ENCODE peak calls at places on chromosomes 6 and 20, in seven cellular contexts. L, H, F, D, V, K and J are unnamed samples.

GRCh38 chr6:119565893-119566292 is 216.3 kb upstream of the MAN1A1 start:
- DNase-seq in K (no peak), L (no peak), D (no peak), H (no peak), F (peak), V (no peak), J (no peak)

GRCh38 chr6:131651782-131652181 is 14.7 kb downstream of the ENPP3 start:
- DNase-seq in F (no peak), H (no peak), K (peak), D (no peak), V (no peak), L (no peak), J (no peak)

GRCh38 chr6:160917581-160917980 is 74.0 kb upstream of the MAP3K4 start:
- DNase-seq in H (no peak), F (peak), L (no peak), V (no peak), D (no peak), K (no peak), J (no peak)

GRCh38 chr6:129525055-129525454 is 184.9 kb downstream of the ARHGAP18 start:
- DNase-seq in D (no peak), L (no peak), K (no peak), V (no peak), F (no peak), H (no peak), J (no peak)

GRCh38 chr6:169539176-169539897 is 162.5 kb downstream of the WDR27 start:
- DNase-seq in K (no peak), H (no peak), L (no peak), D (no peak), F (no peak), V (no peak), J (no peak)

GRCh38 chr6:366389-366788 is 25.2 kb upstream of the IRF4 start:
- DNase-seq in L (no peak), F (no peak), H (no peak), K (no peak), V (no peak), D (no peak), J (no peak)

GRCh38 chr6:63785006-63785405 is 149.4 kb downstream of the PHF3 start:
- DNase-seq in L (no peak), H (no peak), F (no peak), D (no peak), K (no peak), V (no peak), J (no peak)

GRCh38 chr6:3162067-3162497 is 4.7 kb upstream of the TUBB2A start:
- DNase-seq in H (no peak), F (no peak), D (no peak), V (no peak), L (no peak), K (no peak), J (no peak)

GRCh38 chr20:6231551-6231950 is 108.7 kb upstream of the FERMT1 start:
- DNase-seq in L (no peak), F (peak), H (no peak), D (no peak), V (no peak), K (no peak), J (no peak)

GRCh38 chr20:45383131-45383530 is 5.0 kb upstream of the TP53TG5 start:
- DNase-seq in H (no peak), K (no peak), D (no peak), V (no peak), F (no peak), L (no peak), J (no peak)

GRCh38 chr6:168013250-168013915 is 15.9 kb downstream of the KIF25 start:
- DNase-seq in D (no peak), K (no peak), H (no peak), F (no peak), L (no peak), V (no peak), J (no peak)

GRCh38 chr6:166627875-166628849 is 1.1 kb upstream of the RPS6KA2 start:
- DNase-seq in V (peak), D (peak), K (peak), L (peak), F (no peak), H (peak), J (peak)

GRCh38 chr6:144064402-144064830 is 31.0 kb downstream of the SF3B5 start:
- DNase-seq in H (no peak), V (peak), F (no peak), L (no peak), D (peak), K (peak), J (peak)

GRCh38 chr6:49151957-49152356 is 311.1 kb downstream of the MMUT start:
- DNase-seq in D (no peak), L (no peak), K (no peak), F (no peak), V (no peak), H (no peak), J (no peak)

GRCh38 chr6:44932651-44933091 is 395.5 kb upstream of the RUNX2 start:
- DNase-seq in F (no peak), V (peak), L (no peak), K (no peak), H (no peak), D (no peak), J (no peak)

GRCh38 chr20:15045246-15045645 is 707.8 kb upstream of the FLRT3 start:
- DNase-seq in K (no peak), D (no peak), H (no peak), V (no peak), L (peak), F (peak), J (no peak)

GRCh38 chr20:45353746-45354145 is 5.5 kb upstream of the SDC4 start:
- DNase-seq in F (no peak), H (no peak), V (no peak), D (no peak), K (no peak), L (no peak), J (no peak)

GRCh38 chr6:6736753-6737654 is 148.5 kb downstream of the LY86 start:
- DNase-seq in F (no peak), L (peak), V (no peak), H (no peak), D (peak), K (no peak), J (peak)

GRCh38 chr6:43060034-43060754 is 763 bp downstream of the KLC4 start:
- DNase-seq in K (peak), D (no peak), F (no peak), L (no peak), H (peak), V (no peak), J (peak)

GRCh38 chr6:44237021-44237812 is 9.7 kb upstream of the HSP90AB1 start:
- DNase-seq in L (peak), H (peak), V (no peak), F (peak), D (peak), K (peak), J (peak)

GRCh38 chr6:40962241-40962640 is 76.8 kb downstream of the UNC5CL start:
- DNase-seq in L (no peak), V (no peak), D (no peak), H (peak), K (no peak), F (peak), J (no peak)

GRCh38 chr20:32354592-32355416 is 3.3 kb upstream of the ASXL1 start:
- DNase-seq in K (no peak), V (no peak), H (peak), D (no peak), L (no peak), F (no peak), J (no peak)

GRCh38 chr20:41375846-41376245 is 9.2 kb upstream of the EMILIN3 start:
- DNase-seq in V (no peak), D (no peak), H (no peak), F (no peak), K (no peak), L (no peak), J (no peak)

GRCh38 chr6:73608761-73609160 is 45.0 kb downstream of the SLC17A5 start:
- DNase-seq in D (no peak), H (peak), F (no peak), V (no peak), L (no peak), K (no peak), J (no peak)

GRCh38 chr6:30556006-30556713 is at the start of gene GNL1:
- DNase-seq in F (peak), K (peak), V (peak), H (peak), D (peak), L (peak), J (peak)

GRCh38 chr6:161107779-161108380 is 116.3 kb downstream of the MAP3K4 start:
- DNase-seq in H (no peak), D (no peak), V (no peak), F (no peak), K (peak), L (no peak), J (no peak)

GRCh38 chr6:135173242-135173988 is 7.7 kb upstream of the MYB start:
- DNase-seq in V (no peak), F (no peak), L (no peak), H (no peak), K (no peak), D (no peak), J (no peak)

GRCh38 chr20:2741463-2741862 is 48.9 kb downstream of the EBF4 start:
- DNase-seq in K (no peak), H (no peak), D (no peak), L (no peak), F (no peak), V (peak), J (no peak)

GRCh38 chr6:18226451-18226850 is 37.9 kb downstream of the DEK start:
- DNase-seq in H (no peak), D (no peak), V (no peak), F (peak), L (no peak), K (no peak), J (no peak)

GRCh38 chr20:41072919-41073318 is 44.3 kb downstream of the TOP1 start:
- DNase-seq in K (no peak), L (no peak), F (no peak), D (no peak), V (no peak), H (no peak), J (no peak)

GRCh38 chr20:4972506-4973251 is 28.6 kb downstream of the SLC23A2 start:
- DNase-seq in L (no peak), K (no peak), H (no peak), V (no peak), D (no peak), F (no peak), J (no peak)

GRCh38 chr6:135438907-135439535 is 58.5 kb downstream of the AHI1 start:
- DNase-seq in F (peak), K (no peak), H (peak), D (no peak), L (no peak), V (peak), J (no peak)

GRCh38 chr6:122614303-122614702 is 4.1 kb downstream of the PKIB start:
- DNase-seq in H (no peak), D (no peak), L (no peak), K (no peak), V (no peak), F (no peak), J (no peak)

GRCh38 chr20:5553194-5553815 is 196.9 kb upstream of the SHLD1 start:
- DNase-seq in H (no peak), K (no peak), F (no peak), L (no peak), D (no peak), V (no peak), J (no peak)

GRCh38 chr6:106517699-106518098 is 111.6 kb downstream of the RTN4IP1 start:
- DNase-seq in D (no peak), V (no peak), F (no peak), H (no peak), L (no peak), K (no peak), J (no peak)
- H3K27ac ChIP-seq in D (no peak), V (peak), F (no peak), H (no peak), L (no peak), K (no peak), J (no peak)

GRCh38 chr20:60105404-60105803 is 147.2 kb downstream of the CDH26 start:
- DNase-seq in D (no peak), V (no peak), L (no peak), H (no peak), K (no peak), F (no peak), J (no peak)
- H3K27ac ChIP-seq in D (no peak), V (no peak), L (no peak), H (no peak), K (no peak), F (no peak), J (no peak)

GRCh38 chr6:32973934-32974333 is 5.5 kb downstream of the BRD2 start:
- DNase-seq in K (no peak), V (peak), F (no peak), D (no peak), H (no peak), L (no peak), J (no peak)
- H3K27ac ChIP-seq in K (no peak), V (peak), F (no peak), D (no peak), H (no peak), L (peak), J (peak)

GRCh38 chr6:12536416-12536815 is 180.2 kb upstream of the PHACTR1 start:
- DNase-seq in K (no peak), L (no peak), D (no peak), V (no peak), H (no peak), F (no peak), J (no peak)
- H3K27ac ChIP-seq in K (no peak), L (no peak), D (no peak), V (no peak), H (no peak), F (no peak), J (no peak)

GRCh38 chr6:148447521-148448230 is 105.0 kb downstream of the SASH1 start:
- DNase-seq in F (no peak), H (no peak), D (no peak), L (no peak), K (no peak), V (no peak), J (no peak)

GRCh38 chr6:148446681-148447080 is 104.0 kb downstream of the SASH1 start:
- DNase-seq in L (no peak), K (no peak), H (no peak), D (no peak), F (no peak), V (no peak), J (no peak)

GRCh38 chr6:148450866-148451265 is 108.2 kb downstream of the SASH1 start:
- DNase-seq in L (no peak), D (no peak), H (no peak), V (no peak), K (no peak), F (no peak), J (no peak)

GRCh38 chr6:148445620-148446019 is 103.0 kb downstream of the SASH1 start:
- DNase-seq in V (no peak), H (no peak), F (peak), D (no peak), K (no peak), L (no peak), J (no peak)

GRCh38 chr6:148448371-148449010 is 105.9 kb downstream of the SASH1 start:
- DNase-seq in K (no peak), D (no peak), L (no peak), H (no peak), V (no peak), F (no peak), J (peak)
- H3K27ac ChIP-seq in K (no peak), D (no peak), L (no peak), H (no peak), V (no peak), F (no peak), J (no peak)